ENCODE peak calls at places on chromosomes 4 and X, in eight cellular contexts. R is CD4-positive, alpha-beta T cell; S is T-helper 9 cell; H is GM23338; F is HT1080; A is choroid plexus epithelial cell; U is nephron progenitor cell; T is stimulated activated naive CD4-positive, alpha-beta T cell. W is an unnamed sample.

GRCh38 chr4:173935622-173936405 is 347.7 kb downstream of the FBXO8 start:
- DNase-seq in R (no peak), S (no peak), H (no peak), F (peak; percentile 6), A (peak; percentile 73), U (no peak), T (no peak), W (no peak)

GRCh38 chr4:120056249-120056648 is 10.4 kb downstream of the MAD2L1 start:
- DNase-seq in R (no peak), S (no peak), H (no peak), F (no peak), A (peak; percentile 71), U (no peak), T (no peak), W (no peak)

GRCh38 chrX:46876901-46877300 is 35.3 kb upstream of the JADE3 start:
- DNase-seq in R (no peak), S (no peak), H (no peak), F (no peak), A (no peak), U (no peak), T (no peak), W (no peak)

GRCh38 chrX:86133761-86134160 is 14.5 kb upstream of the DACH2 start:
- DNase-seq in R (no peak), S (no peak), H (peak; percentile 30), F (no peak), A (peak; percentile 46), U (no peak), T (no peak), W (no peak)

GRCh38 chr4:42234817-42235216 is 82.4 kb upstream of the BEND4 start:
- DNase-seq in R (no peak), S (no peak), H (peak; percentile 34), F (no peak), A (no peak), U (no peak), T (no peak), W (no peak)

GRCh38 chrX:50579955-50580354 is 109.3 kb upstream of the DGKK start:
- DNase-seq in R (no peak), S (no peak), H (peak; percentile 74), F (peak; percentile 38), A (peak; percentile 78), U (peak; percentile 25), T (peak; percentile 10), W (peak; percentile 14)

GRCh38 chr4:168098257-168098717 is 6.0 kb downstream of the ANXA10 start:
- DNase-seq in R (no peak), S (no peak), H (no peak), F (peak; percentile 74), A (peak; percentile 42), U (no peak), T (no peak), W (no peak)

GRCh38 chrX:130523460-130524394 is 121.9 kb downstream of the RBMX2 start:
- DNase-seq in R (no peak), S (no peak), H (peak; percentile 70), F (peak; percentile 9), A (peak; percentile 3), U (peak; percentile 62), T (no peak), W (no peak)

GRCh38 chrX:109384569-109385174 is 97.2 kb downstream of the GUCY2F start:
- DNase-seq in R (no peak), S (no peak), H (peak; percentile 59), F (no peak), A (peak; percentile 63), U (peak; percentile 8), T (no peak), W (no peak)

GRCh38 chr4:81142744-81143143 is 72.3 kb downstream of the PRKG2 start:
- DNase-seq in R (no peak), S (no peak), H (no peak), F (no peak), A (peak; percentile 30), U (no peak), T (no peak), W (no peak)

GRCh38 chrX:4547218-4547836 is 833.9 kb upstream of the PRKX start:
- DNase-seq in R (peak; percentile 15), S (peak; percentile 27), H (peak; percentile 47), F (peak; percentile 15), A (peak; percentile 43), U (peak; percentile 69), T (peak; percentile 0), W (peak; percentile 3)

GRCh38 chrX:3160771-3161170 is 119.5 kb downstream of the ARSF start:
- DNase-seq in R (no peak), S (no peak), H (peak; percentile 13), F (no peak), A (no peak), U (no peak), T (no peak), W (no peak)

GRCh38 chr4:127624176-127624575 is 8.6 kb upstream of the INTU start:
- DNase-seq in R (no peak), S (no peak), H (no peak), F (no peak), A (no peak), U (no peak), T (no peak), W (no peak)

W was measured in T-cell.